ENCODE peak calls at places on chromosomes 16 and 17, in seven cellular contexts. One of them, this sample, is unnamed.

GRCh38 chr17:1089915-1090314 is 89.9 kb downstream of the ABR start:
- DNase-seq in KG1: no peak
- DNase-seq in posterior vena cava: no peak
- DNase-seq in foreskin fibroblast: no peak
- DNase-seq in NCI-H1048: no peak
- DNase-seq in ELR: no peak
- DNase-seq in stimulated activated CD8-positive, alpha-beta memory T cell treated with anti-CD3 and anti-CD28 coated beads, Interleukin-12 subunit alpha, Interleukin-12 subunit beta, amount 100 ng/mL, for 4 hours: no peak
- DNase-seq in this sample: no peak

GRCh38 chr16:24555346-24555872 is 16.0 kb downstream of the RBBP6 start:
- DNase-seq in KG1: no peak
- DNase-seq in posterior vena cava: no peak
- DNase-seq in foreskin fibroblast: no peak
- DNase-seq in NCI-H1048: no peak
- DNase-seq in ELR: no peak
- DNase-seq in stimulated activated CD8-positive, alpha-beta memory T cell treated with anti-CD3 and anti-CD28 coated beads, Interleukin-12 subunit alpha, Interleukin-12 subunit beta, amount 100 ng/mL, for 4 hours: no peak
- DNase-seq in this sample: no peak

GRCh38 chr16:89344314-89344828 is 126.9 kb downstream of the ZNF778 start:
- DNase-seq in KG1: no peak
- DNase-seq in posterior vena cava: no peak
- DNase-seq in foreskin fibroblast: no peak
- DNase-seq in NCI-H1048: no peak
- DNase-seq in ELR: no peak
- DNase-seq in stimulated activated CD8-positive, alpha-beta memory T cell treated with anti-CD3 and anti-CD28 coated beads, Interleukin-12 subunit alpha, Interleukin-12 subunit beta, amount 100 ng/mL, for 4 hours: no peak
- DNase-seq in this sample: no peak

GRCh38 chr17:27659685-27660084 is 28.7 kb downstream of the LGALS9 start:
- DNase-seq in KG1: no peak
- DNase-seq in posterior vena cava: peak
- DNase-seq in foreskin fibroblast: no peak
- DNase-seq in NCI-H1048: no peak
- DNase-seq in ELR: no peak
- DNase-seq in stimulated activated CD8-positive, alpha-beta memory T cell treated with anti-CD3 and anti-CD28 coated beads, Interleukin-12 subunit alpha, Interleukin-12 subunit beta, amount 100 ng/mL, for 4 hours: no peak
- DNase-seq in this sample: no peak

GRCh38 chr16:57950382-57950781 is 20.5 kb downstream of the CNGB1 start:
- DNase-seq in KG1: no peak
- DNase-seq in posterior vena cava: no peak
- DNase-seq in foreskin fibroblast: no peak
- DNase-seq in NCI-H1048: no peak
- DNase-seq in ELR: peak
- DNase-seq in stimulated activated CD8-positive, alpha-beta memory T cell treated with anti-CD3 and anti-CD28 coated beads, Interleukin-12 subunit alpha, Interleukin-12 subunit beta, amount 100 ng/mL, for 4 hours: no peak
- DNase-seq in this sample: no peak

GRCh38 chr17:40071720-40072480 is 9.1 kb downstream of the THRA start:
- DNase-seq in KG1: no peak
- DNase-seq in posterior vena cava: no peak
- DNase-seq in foreskin fibroblast: peak
- DNase-seq in NCI-H1048: no peak
- DNase-seq in ELR: no peak
- DNase-seq in stimulated activated CD8-positive, alpha-beta memory T cell treated with anti-CD3 and anti-CD28 coated beads, Interleukin-12 subunit alpha, Interleukin-12 subunit beta, amount 100 ng/mL, for 4 hours: no peak
- DNase-seq in this sample: peak

GRCh38 chr16:88650749-88651275 is at the start of gene CYBA:
- DNase-seq in KG1: peak
- DNase-seq in posterior vena cava: peak
- DNase-seq in foreskin fibroblast: peak
- DNase-seq in NCI-H1048: no peak
- DNase-seq in ELR: peak
- DNase-seq in stimulated activated CD8-positive, alpha-beta memory T cell treated with anti-CD3 and anti-CD28 coated beads, Interleukin-12 subunit alpha, Interleukin-12 subunit beta, amount 100 ng/mL, for 4 hours: peak
- DNase-seq in this sample: no peak

GRCh38 chr17:3773511-3773910 is 27.5 kb downstream of the ITGAE start:
- DNase-seq in KG1: no peak
- DNase-seq in posterior vena cava: no peak
- DNase-seq in foreskin fibroblast: peak
- DNase-seq in NCI-H1048: no peak
- DNase-seq in ELR: peak
- DNase-seq in stimulated activated CD8-positive, alpha-beta memory T cell treated with anti-CD3 and anti-CD28 coated beads, Interleukin-12 subunit alpha, Interleukin-12 subunit beta, amount 100 ng/mL, for 4 hours: no peak
- DNase-seq in this sample: no peak

GRCh38 chr17:7552621-7553051 is 3.8 kb downstream of the TNFSF12 start:
- DNase-seq in KG1: no peak
- DNase-seq in posterior vena cava: no peak
- DNase-seq in foreskin fibroblast: no peak
- DNase-seq in NCI-H1048: no peak
- DNase-seq in ELR: no peak
- DNase-seq in stimulated activated CD8-positive, alpha-beta memory T cell treated with anti-CD3 and anti-CD28 coated beads, Interleukin-12 subunit alpha, Interleukin-12 subunit beta, amount 100 ng/mL, for 4 hours: no peak
- DNase-seq in this sample: peak

GRCh38 chr16:86459266-86459665 is 51.1 kb upstream of the FOXF1 start:
- DNase-seq in KG1: no peak
- DNase-seq in posterior vena cava: no peak
- DNase-seq in foreskin fibroblast: no peak
- DNase-seq in NCI-H1048: no peak
- DNase-seq in ELR: no peak
- DNase-seq in stimulated activated CD8-positive, alpha-beta memory T cell treated with anti-CD3 and anti-CD28 coated beads, Interleukin-12 subunit alpha, Interleukin-12 subunit beta, amount 100 ng/mL, for 4 hours: no peak
- DNase-seq in this sample: no peak

GRCh38 chr17:53061446-53061845 is 761.3 kb upstream of the KIF2B start:
- DNase-seq in KG1: no peak
- DNase-seq in posterior vena cava: no peak
- DNase-seq in foreskin fibroblast: no peak
- DNase-seq in NCI-H1048: peak
- DNase-seq in ELR: no peak
- DNase-seq in stimulated activated CD8-positive, alpha-beta memory T cell treated with anti-CD3 and anti-CD28 coated beads, Interleukin-12 subunit alpha, Interleukin-12 subunit beta, amount 100 ng/mL, for 4 hours: no peak
- DNase-seq in this sample: no peak

GRCh38 chr17:18257747-18258355 is 687 bp downstream of the FLII start:
- DNase-seq in KG1: peak
- DNase-seq in posterior vena cava: peak
- DNase-seq in foreskin fibroblast: peak
- DNase-seq in NCI-H1048: no peak
- DNase-seq in ELR: peak
- DNase-seq in stimulated activated CD8-positive, alpha-beta memory T cell treated with anti-CD3 and anti-CD28 coated beads, Interleukin-12 subunit alpha, Interleukin-12 subunit beta, amount 100 ng/mL, for 4 hours: peak
- DNase-seq in this sample: peak

GRCh38 chr16:85819711-85820110 is 20.2 kb downstream of the COX4I1 start:
- DNase-seq in KG1: no peak
- DNase-seq in posterior vena cava: no peak
- DNase-seq in foreskin fibroblast: peak
- DNase-seq in NCI-H1048: no peak
- DNase-seq in ELR: no peak
- DNase-seq in stimulated activated CD8-positive, alpha-beta memory T cell treated with anti-CD3 and anti-CD28 coated beads, Interleukin-12 subunit alpha, Interleukin-12 subunit beta, amount 100 ng/mL, for 4 hours: no peak
- DNase-seq in this sample: no peak

GRCh38 chr16:89152831-89153700 is 18.5 kb upstream of the CDH15 start:
- DNase-seq in KG1: no peak
- DNase-seq in posterior vena cava: no peak
- DNase-seq in foreskin fibroblast: no peak
- DNase-seq in NCI-H1048: no peak
- DNase-seq in ELR: no peak
- DNase-seq in stimulated activated CD8-positive, alpha-beta memory T cell treated with anti-CD3 and anti-CD28 coated beads, Interleukin-12 subunit alpha, Interleukin-12 subunit beta, amount 100 ng/mL, for 4 hours: no peak
- DNase-seq in this sample: no peak

GRCh38 chr17:64209983-64210382 is 53.1 kb downstream of the TEX2 start:
- DNase-seq in KG1: no peak
- DNase-seq in posterior vena cava: no peak
- DNase-seq in foreskin fibroblast: no peak
- DNase-seq in NCI-H1048: no peak
- DNase-seq in ELR: no peak
- DNase-seq in stimulated activated CD8-positive, alpha-beta memory T cell treated with anti-CD3 and anti-CD28 coated beads, Interleukin-12 subunit alpha, Interleukin-12 subunit beta, amount 100 ng/mL, for 4 hours: no peak
- DNase-seq in this sample: no peak

GRCh38 chr17:40522250-40522960 is 21.0 kb upstream of the TNS4 start:
- DNase-seq in KG1: no peak
- DNase-seq in posterior vena cava: peak
- DNase-seq in foreskin fibroblast: no peak
- DNase-seq in NCI-H1048: no peak
- DNase-seq in ELR: no peak
- DNase-seq in stimulated activated CD8-positive, alpha-beta memory T cell treated with anti-CD3 and anti-CD28 coated beads, Interleukin-12 subunit alpha, Interleukin-12 subunit beta, amount 100 ng/mL, for 4 hours: no peak
- DNase-seq in this sample: no peak

GRCh38 chr17:45092932-45093430 is 31.9 kb downstream of the NMT1 start:
- DNase-seq in KG1: no peak
- DNase-seq in posterior vena cava: peak
- DNase-seq in foreskin fibroblast: peak
- DNase-seq in NCI-H1048: no peak
- DNase-seq in ELR: peak
- DNase-seq in stimulated activated CD8-positive, alpha-beta memory T cell treated with anti-CD3 and anti-CD28 coated beads, Interleukin-12 subunit alpha, Interleukin-12 subunit beta, amount 100 ng/mL, for 4 hours: no peak
- DNase-seq in this sample: peak

GRCh38 chr17:69466905-69467630 is 52.6 kb downstream of the MAP2K6 start:
- DNase-seq in KG1: no peak
- DNase-seq in posterior vena cava: no peak
- DNase-seq in foreskin fibroblast: peak
- DNase-seq in NCI-H1048: no peak
- DNase-seq in ELR: peak
- DNase-seq in stimulated activated CD8-positive, alpha-beta memory T cell treated with anti-CD3 and anti-CD28 coated beads, Interleukin-12 subunit alpha, Interleukin-12 subunit beta, amount 100 ng/mL, for 4 hours: no peak
- DNase-seq in this sample: peak